ENCODE peak calls at places on chromosomes 11 and 22, in ten cellular contexts. K, P, C, Y, F, T, G, R, L and M are unnamed samples.

GRCh38 chr22:48822278-48823233 is 1005.1 kb downstream of the BRD1 start:
- DNase-seq in R (no peak), P (no peak), L (peak; percentile 54), F (no peak), T (no peak), G (no peak), C (no peak), Y (no peak), K (no peak), M (no peak)

GRCh38 chr11:85137597-85137996 is 489.5 kb downstream of the DLG2 start:
- DNase-seq in C (no peak), P (no peak), K (no peak), L (no peak), T (no peak), R (no peak), F (no peak), Y (no peak), G (no peak), M (no peak)

GRCh38 chr22:46681010-46681409 is 57.0 kb downstream of the CERK start:
- DNase-seq in R (peak; percentile 70), C (no peak), L (no peak), G (no peak), F (no peak), K (no peak), P (no peak), T (no peak), Y (peak; percentile 35), M (no peak)

GRCh38 chr11:69136471-69136870 is 19.3 kb upstream of the SMIM38 start:
- DNase-seq in R (no peak), L (no peak), C (no peak), F (no peak), K (no peak), Y (no peak), G (no peak), P (no peak), T (no peak), M (no peak)

GRCh38 chr11:64523456-64524187 is 67.4 kb upstream of the SLC22A12 start:
- DNase-seq in F (no peak), Y (no peak), K (no peak), P (no peak), R (no peak), T (no peak), C (no peak), L (no peak), G (no peak), M (no peak)

GRCh38 chr11:44753965-44754645 is 27.3 kb downstream of the TSPAN18 start:
- DNase-seq in F (no peak), L (peak; percentile 46), R (no peak), P (no peak), T (no peak), K (no peak), C (no peak), Y (no peak), G (no peak), M (no peak)

GRCh38 chr11:113351061-113351460 is 36.5 kb upstream of the ANKK1 start:
- DNase-seq in Y (no peak), F (no peak), C (no peak), G (no peak), T (no peak), L (no peak), P (no peak), R (no peak), K (no peak), M (no peak)

GRCh38 chr11:117160826-117161225 is 16.7 kb downstream of the PAFAH1B2 start:
- DNase-seq in P (no peak), Y (no peak), T (no peak), C (no peak), R (no peak), F (no peak), L (no peak), G (no peak), K (no peak), M (no peak)

GRCh38 chr11:27757953-27758352 is 57.7 kb upstream of the BDNF start:
- DNase-seq in T (no peak), R (no peak), G (no peak), Y (no peak), L (no peak), P (no peak), F (no peak), K (no peak), C (no peak), M (peak; percentile 98)

GRCh38 chr11:34860518-34860917 is 55.7 kb downstream of the APIP start:
- DNase-seq in F (no peak), P (no peak), T (no peak), K (no peak), Y (no peak), R (no peak), L (no peak), C (no peak), G (no peak), M (no peak)

GRCh38 chr11:13876423-13876822 is 86.1 kb upstream of the SPON1 start:
- DNase-seq in G (no peak), Y (no peak), K (no peak), R (no peak), T (no peak), F (no peak), L (no peak), C (no peak), P (no peak), M (no peak)

GRCh38 chr11:92870241-92870826 is 99.1 kb upstream of the MTNR1B start:
- DNase-seq in R (no peak), P (no peak), C (no peak), K (no peak), L (no peak), G (no peak), Y (no peak), T (no peak), F (no peak), M (no peak)